ENCODE peak calls at places on chromosomes 6 and 20, in seven cellular contexts. One of them, this sample, is unnamed.

GRCh38 chr6:112179631-112180030 is 74.7 kb downstream of the LAMA4 start:
- DNase-seq in IMR-90: peak
- DNase-seq in neuronal stem cell: no peak
- DNase-seq in H1: no peak
- DNase-seq in H9: no peak
- DNase-seq in mesenchymal stem cell: peak
- DNase-seq in trophoblast cell: no peak
- DNase-seq in this sample: no peak

GRCh38 chr6:43953794-43954310 is 173.4 kb downstream of the MRPL14 start:
- DNase-seq in IMR-90: no peak
- DNase-seq in neuronal stem cell: no peak
- DNase-seq in H1: peak
- DNase-seq in H9: peak
- DNase-seq in mesenchymal stem cell: peak
- DNase-seq in trophoblast cell: no peak
- DNase-seq in this sample: peak

GRCh38 chr6:147618927-147619326 is 110.4 kb downstream of the SAMD5 start:
- DNase-seq in IMR-90: no peak
- DNase-seq in neuronal stem cell: no peak
- DNase-seq in H1: no peak
- DNase-seq in H9: no peak
- DNase-seq in mesenchymal stem cell: no peak
- DNase-seq in trophoblast cell: peak
- DNase-seq in this sample: no peak

GRCh38 chr6:110484321-110484720 is 7.9 kb upstream of the SLC22A16 start:
- DNase-seq in IMR-90: no peak
- DNase-seq in neuronal stem cell: no peak
- DNase-seq in H1: no peak
- DNase-seq in H9: no peak
- DNase-seq in mesenchymal stem cell: peak
- DNase-seq in trophoblast cell: peak
- DNase-seq in this sample: no peak

GRCh38 chr6:137471497-137471896 is 22.7 kb downstream of the OLIG3 start:
- DNase-seq in IMR-90: no peak
- DNase-seq in neuronal stem cell: no peak
- DNase-seq in H1: no peak
- DNase-seq in H9: no peak
- DNase-seq in mesenchymal stem cell: no peak
- DNase-seq in trophoblast cell: no peak
- DNase-seq in this sample: no peak

GRCh38 chr6:105077592-105078463 is 102.0 kb downstream of the POPDC3 start:
- DNase-seq in IMR-90: peak
- DNase-seq in neuronal stem cell: peak
- DNase-seq in H1: no peak
- DNase-seq in H9: no peak
- DNase-seq in mesenchymal stem cell: peak
- DNase-seq in trophoblast cell: peak
- DNase-seq in this sample: peak

GRCh38 chr6:108897371-108897770 is 49.1 kb downstream of the ARMC2 start:
- DNase-seq in IMR-90: peak
- DNase-seq in neuronal stem cell: no peak
- DNase-seq in H1: no peak
- DNase-seq in H9: no peak
- DNase-seq in mesenchymal stem cell: peak
- DNase-seq in trophoblast cell: peak
- DNase-seq in this sample: no peak

GRCh38 chr6:140140891-140141290 is 766.4 kb upstream of the CITED2 start:
- DNase-seq in IMR-90: no peak
- DNase-seq in neuronal stem cell: no peak
- DNase-seq in H1: no peak
- DNase-seq in H9: no peak
- DNase-seq in mesenchymal stem cell: no peak
- DNase-seq in trophoblast cell: no peak
- DNase-seq in this sample: no peak

GRCh38 chr20:14984768-14985622 is 647.6 kb upstream of the FLRT3 start:
- DNase-seq in IMR-90: no peak
- DNase-seq in neuronal stem cell: no peak
- DNase-seq in H1: no peak
- DNase-seq in H9: no peak
- DNase-seq in mesenchymal stem cell: no peak
- DNase-seq in trophoblast cell: no peak
- DNase-seq in this sample: no peak

GRCh38 chr6:156065838-156066237 is 610.2 kb upstream of the NOX3 start:
- DNase-seq in IMR-90: no peak
- DNase-seq in neuronal stem cell: no peak
- DNase-seq in H1: no peak
- DNase-seq in H9: no peak
- DNase-seq in mesenchymal stem cell: no peak
- DNase-seq in trophoblast cell: no peak
- DNase-seq in this sample: no peak

GRCh38 chr20:62734336-62734735 is 25.7 kb downstream of the NTSR1 start:
- DNase-seq in IMR-90: no peak
- DNase-seq in neuronal stem cell: no peak
- DNase-seq in H1: no peak
- DNase-seq in H9: no peak
- DNase-seq in mesenchymal stem cell: no peak
- DNase-seq in trophoblast cell: no peak
- DNase-seq in this sample: no peak

GRCh38 chr6:7378629-7379218 is 10.8 kb downstream of the CAGE1 start:
- DNase-seq in IMR-90: no peak
- DNase-seq in neuronal stem cell: no peak
- DNase-seq in H1: no peak
- DNase-seq in H9: no peak
- DNase-seq in mesenchymal stem cell: no peak
- DNase-seq in trophoblast cell: no peak
- DNase-seq in this sample: no peak

GRCh38 chr20:21521596-21522478 is 8.0 kb upstream of the NKX2-2 start:
- DNase-seq in IMR-90: no peak
- DNase-seq in neuronal stem cell: no peak
- DNase-seq in H1: peak
- DNase-seq in H9: peak
- DNase-seq in mesenchymal stem cell: no peak
- DNase-seq in trophoblast cell: no peak
- DNase-seq in this sample: no peak

GRCh38 chr6:29887330-29887818 is 55.0 kb upstream of the HLA-A start:
- DNase-seq in IMR-90: peak
- DNase-seq in neuronal stem cell: peak
- DNase-seq in H1: peak
- DNase-seq in H9: peak
- DNase-seq in mesenchymal stem cell: peak
- DNase-seq in trophoblast cell: peak
- DNase-seq in this sample: peak

GRCh38 chr6:15296735-15297134 is 50.9 kb downstream of the JARID2 start:
- DNase-seq in IMR-90: no peak
- DNase-seq in neuronal stem cell: no peak
- DNase-seq in H1: peak
- DNase-seq in H9: no peak
- DNase-seq in mesenchymal stem cell: no peak
- DNase-seq in trophoblast cell: no peak
- DNase-seq in this sample: peak

DNA sequence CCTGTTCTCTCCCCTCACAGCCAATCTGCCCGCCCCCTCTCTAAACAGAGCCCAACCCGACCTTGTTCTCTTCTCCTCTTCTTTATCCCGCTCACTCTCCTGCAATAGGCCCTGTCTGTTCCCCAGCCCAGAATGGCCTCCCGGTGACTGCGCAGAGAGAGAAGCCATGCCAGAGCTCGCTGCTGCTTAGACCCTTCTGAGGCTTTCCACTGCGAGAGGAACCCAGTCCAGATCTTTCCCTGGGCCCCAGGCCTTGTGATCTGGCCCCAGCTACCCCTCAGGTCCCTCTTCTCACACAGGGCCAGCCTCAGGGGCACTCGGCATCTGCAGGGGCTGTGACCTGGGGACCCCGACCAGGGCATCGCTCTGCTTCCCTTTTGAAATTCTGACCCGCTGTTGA is 58.1 kb downstream of the TMEM242 start:
- DNase-seq in IMR-90: no peak
- DNase-seq in neuronal stem cell: no peak
- DNase-seq in H1: no peak
- DNase-seq in H9: no peak
- DNase-seq in mesenchymal stem cell: no peak
- DNase-seq in trophoblast cell: no peak
- DNase-seq in this sample: no peak
- H4K8ac ChIP-seq in IMR-90: no peak
- H4K8ac ChIP-seq in neuronal stem cell: no peak
- H4K8ac ChIP-seq in H1: no peak
- H4K8ac ChIP-seq in H9: no peak
- H4K8ac ChIP-seq in mesenchymal stem cell: no peak
- H4K8ac ChIP-seq in trophoblast cell: no peak
- H4K8ac ChIP-seq in this sample: no peak

DNA sequence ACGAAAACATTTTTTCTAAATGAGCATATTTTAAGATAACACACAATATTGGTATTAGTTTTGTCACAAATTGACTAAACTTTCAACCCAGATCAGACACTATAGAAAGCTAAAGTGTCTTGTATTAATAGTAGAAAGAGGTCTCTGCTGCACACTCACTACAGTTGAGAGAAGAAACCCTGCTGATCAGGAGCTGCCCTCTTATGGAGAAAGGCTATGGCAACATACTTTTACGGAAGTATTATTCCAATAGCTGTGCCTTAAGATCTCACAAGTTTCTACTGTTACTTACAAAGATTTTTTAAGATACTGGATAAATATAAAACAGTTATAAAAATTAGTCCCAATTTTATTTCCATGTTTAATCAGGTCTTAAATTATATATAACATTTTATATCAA is 155.7 kb downstream of the RIMS1 start:
- DNase-seq in IMR-90: no peak
- DNase-seq in neuronal stem cell: no peak
- DNase-seq in H1: no peak
- DNase-seq in H9: no peak
- DNase-seq in mesenchymal stem cell: no peak
- DNase-seq in trophoblast cell: no peak
- DNase-seq in this sample: peak
- H4K8ac ChIP-seq in IMR-90: no peak
- H4K8ac ChIP-seq in neuronal stem cell: no peak
- H4K8ac ChIP-seq in H1: no peak
- H4K8ac ChIP-seq in H9: no peak
- H4K8ac ChIP-seq in mesenchymal stem cell: no peak
- H4K8ac ChIP-seq in trophoblast cell: no peak
- H4K8ac ChIP-seq in this sample: no peak

DNA sequence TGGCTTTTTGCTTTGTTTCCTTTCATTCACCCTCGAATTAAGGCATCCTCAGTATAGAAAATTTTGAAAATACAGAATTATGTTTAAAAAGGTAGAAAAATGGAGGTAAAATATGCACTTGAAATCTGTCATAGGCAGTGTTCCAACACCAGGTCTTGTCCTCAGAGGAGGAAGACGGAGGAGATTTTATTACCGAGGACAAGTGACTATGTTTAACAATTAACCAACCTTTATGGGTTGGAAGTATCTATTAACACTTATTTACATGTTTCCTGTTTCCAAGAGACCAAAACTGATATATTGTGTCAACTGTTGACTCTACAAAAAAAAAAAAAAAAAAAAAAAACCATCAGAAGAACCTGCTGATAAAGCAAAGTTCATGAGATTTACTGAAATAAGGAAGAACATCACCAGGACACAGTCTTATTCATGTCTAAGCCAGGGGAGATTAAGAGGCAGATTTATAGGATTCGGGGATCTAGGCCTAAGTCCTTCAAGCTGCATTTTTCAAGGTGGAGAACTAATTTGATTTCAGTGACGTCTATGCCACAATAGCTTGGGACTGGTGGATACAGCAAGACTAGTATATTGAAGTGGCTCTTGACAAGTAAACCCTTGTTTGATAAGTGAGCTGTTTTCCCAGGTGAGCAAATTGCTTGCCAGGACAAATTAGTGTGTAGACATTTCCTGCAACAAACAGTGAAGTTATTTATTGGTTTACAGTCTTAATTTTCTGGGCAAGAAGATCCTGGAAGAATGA is 126.6 kb upstream of the NAA20 start:
- DNase-seq in IMR-90: no peak
- DNase-seq in neuronal stem cell: no peak
- DNase-seq in H1: no peak
- DNase-seq in H9: no peak
- DNase-seq in mesenchymal stem cell: no peak
- DNase-seq in trophoblast cell: no peak
- DNase-seq in this sample: no peak
- H4K8ac ChIP-seq in IMR-90: no peak
- H4K8ac ChIP-seq in neuronal stem cell: no peak
- H4K8ac ChIP-seq in H1: no peak
- H4K8ac ChIP-seq in H9: no peak
- H4K8ac ChIP-seq in mesenchymal stem cell: no peak
- H4K8ac ChIP-seq in trophoblast cell: no peak
- H4K8ac ChIP-seq in this sample: no peak

GRCh38 chr6:65259982-65260381 is 447.0 kb downstream of the EYS start:
- DNase-seq in IMR-90: no peak
- DNase-seq in neuronal stem cell: no peak
- DNase-seq in H1: no peak
- DNase-seq in H9: no peak
- DNase-seq in mesenchymal stem cell: no peak
- DNase-seq in trophoblast cell: no peak
- DNase-seq in this sample: no peak
- H4K8ac ChIP-seq in IMR-90: no peak
- H4K8ac ChIP-seq in neuronal stem cell: no peak
- H4K8ac ChIP-seq in H1: no peak
- H4K8ac ChIP-seq in H9: no peak
- H4K8ac ChIP-seq in mesenchymal stem cell: no peak
- H4K8ac ChIP-seq in trophoblast cell: no peak
- H4K8ac ChIP-seq in this sample: no peak

GRCh38 chr6:34904990-34905613 is 16.0 kb downstream of the ANKS1A start:
- DNase-seq in IMR-90: no peak
- DNase-seq in neuronal stem cell: no peak
- DNase-seq in H1: no peak
- DNase-seq in H9: no peak
- DNase-seq in mesenchymal stem cell: no peak
- DNase-seq in trophoblast cell: no peak
- DNase-seq in this sample: no peak

GRCh38 chr6:34912715-34913464 is 23.8 kb downstream of the ANKS1A start:
- DNase-seq in IMR-90: peak
- DNase-seq in neuronal stem cell: no peak
- DNase-seq in H1: no peak
- DNase-seq in H9: no peak
- DNase-seq in mesenchymal stem cell: peak
- DNase-seq in trophoblast cell: no peak
- DNase-seq in this sample: no peak

GRCh38 chr6:34911822-34912221 is 22.8 kb downstream of the ANKS1A start:
- DNase-seq in IMR-90: no peak
- DNase-seq in neuronal stem cell: no peak
- DNase-seq in H1: no peak
- DNase-seq in H9: no peak
- DNase-seq in mesenchymal stem cell: peak
- DNase-seq in trophoblast cell: no peak
- DNase-seq in this sample: no peak

GRCh38 chr6:34908194-34908593 is 19.1 kb downstream of the ANKS1A start:
- DNase-seq in IMR-90: no peak
- DNase-seq in neuronal stem cell: no peak
- DNase-seq in H1: no peak
- DNase-seq in H9: peak
- DNase-seq in mesenchymal stem cell: no peak
- DNase-seq in trophoblast cell: peak
- DNase-seq in this sample: peak

DNA sequence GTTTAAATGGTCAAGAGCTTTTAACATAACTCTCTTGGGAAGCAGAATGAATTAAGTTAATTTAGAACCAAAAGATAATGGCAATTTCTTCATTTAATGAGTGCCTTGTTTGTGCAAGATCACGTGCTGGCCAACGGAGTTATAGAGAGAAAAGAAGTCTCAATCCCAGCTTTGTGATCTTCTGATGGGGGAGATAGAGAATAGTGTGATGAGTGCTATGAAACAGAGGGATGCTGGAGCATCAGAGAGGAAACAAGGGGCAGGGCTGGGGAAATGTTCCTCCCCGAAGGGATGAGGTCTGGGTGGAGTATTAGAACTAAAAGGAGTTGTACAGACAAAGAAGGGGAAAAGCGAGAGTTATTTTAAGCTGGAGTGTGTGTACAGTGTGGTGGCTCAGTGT is 20.4 kb downstream of the ANKS1A start:
- DNase-seq in IMR-90: no peak
- DNase-seq in neuronal stem cell: no peak
- DNase-seq in H1: no peak
- DNase-seq in H9: no peak
- DNase-seq in mesenchymal stem cell: no peak
- DNase-seq in trophoblast cell: no peak
- DNase-seq in this sample: no peak
- H4K8ac ChIP-seq in IMR-90: no peak
- H4K8ac ChIP-seq in neuronal stem cell: no peak
- H4K8ac ChIP-seq in H1: no peak
- H4K8ac ChIP-seq in H9: no peak
- H4K8ac ChIP-seq in mesenchymal stem cell: no peak
- H4K8ac ChIP-seq in trophoblast cell: no peak
- H4K8ac ChIP-seq in this sample: no peak